ENCODE peak calls at places on chromosomes 12 and 14, in six cellular contexts. Q is A549, N is H1, D is SK-N-SH, V is tibial nerve, X is ovary. I is an unnamed sample.

GRCh38 chr14:32697704-32698103 is 241.0 kb upstream of the NPAS3 start:
- DNase-seq in X (no peak), V (no peak), N (no peak), D (no peak), Q (no peak), I (no peak)

GRCh38 chr14:58541623-58542022 is 96.1 kb upstream of the DACT1 start:
- DNase-seq in X (no peak), D (no peak), V (no peak), Q (no peak), N (no peak), I (no peak)

GRCh38 chr12:68580911-68581310 is 29.8 kb upstream of the RAP1B start:
- DNase-seq in D (no peak), V (no peak), X (no peak), Q (no peak), N (no peak), I (no peak)

GRCh38 chr12:58306266-58306995 is 365.1 kb downstream of the ATP23 start:
- DNase-seq in X (no peak), D (no peak), N (no peak), V (no peak), Q (no peak), I (no peak)

GRCh38 chr12:104249898-104250297 is 34.3 kb downstream of the TXNRD1 start:
- DNase-seq in V (no peak), Q (no peak), N (no peak), X (no peak), D (no peak), I (no peak)

GRCh38 chr12:103279444-103279843 is 216.3 kb downstream of the C12orf42 start:
- DNase-seq in X (no peak), Q (no peak), D (no peak), N (no peak), V (no peak), I (no peak)

GRCh38 chr14:64170190-64170589 is 124.0 kb downstream of the ESR2 start:
- DNase-seq in X (no peak), V (no peak), N (no peak), D (no peak), Q (no peak), I (no peak)

GRCh38 chr12:83573676-83574075 is 887.0 kb downstream of the TMTC2 start:
- DNase-seq in Q (peak; percentile 13), X (no peak), N (no peak), V (peak; percentile 17), D (no peak), I (no peak)

GRCh38 chr14:105019861-105020814 is 745 bp downstream of the CDCA4 start:
- DNase-seq in V (no peak), D (no peak), N (peak; percentile 59), X (peak; percentile 29), Q (no peak), I (no peak)

GRCh38 chr12:78767264-78767981 is 97.2 kb upstream of the SYT1 start:
- DNase-seq in D (no peak), V (no peak), X (no peak), Q (no peak), N (no peak), I (no peak)

GRCh38 chr12:94074970-94075695 is 73.2 kb upstream of the PLXNC1 start:
- DNase-seq in D (peak; percentile 48), N (no peak), X (peak; percentile 29), V (peak; percentile 63), Q (peak; percentile 64), I (no peak)

GRCh38 chr14:69819607-69820006 is 22.6 kb upstream of the SLC10A1 start:
- DNase-seq in N (no peak), V (no peak), D (no peak), X (no peak), Q (no peak), I (no peak)

GRCh38 chr12:89105243-89105642 is 247.1 kb downstream of the DUSP6 start:
- DNase-seq in Q (no peak), V (no peak), N (no peak), D (no peak), X (no peak), I (no peak)

GRCh38 chr12:94134226-94134795 is 14.1 kb upstream of the PLXNC1 start:
- DNase-seq in X (no peak), V (peak; percentile 7), Q (peak; percentile 71), D (peak; percentile 64), N (no peak), I (no peak)

GRCh38 chr14:69260979-69261605 is 1.1 kb downstream of the GALNT16 start:
- DNase-seq in D (peak; percentile 91), N (peak; percentile 87), Q (peak; percentile 72), X (no peak), V (no peak), I (no peak)

GRCh38 chr12:105590571-105590970 is 260.1 kb downstream of the C12orf75 start:
- DNase-seq in D (no peak), V (no peak), N (no peak), Q (no peak), X (no peak), I (no peak)

DNA sequence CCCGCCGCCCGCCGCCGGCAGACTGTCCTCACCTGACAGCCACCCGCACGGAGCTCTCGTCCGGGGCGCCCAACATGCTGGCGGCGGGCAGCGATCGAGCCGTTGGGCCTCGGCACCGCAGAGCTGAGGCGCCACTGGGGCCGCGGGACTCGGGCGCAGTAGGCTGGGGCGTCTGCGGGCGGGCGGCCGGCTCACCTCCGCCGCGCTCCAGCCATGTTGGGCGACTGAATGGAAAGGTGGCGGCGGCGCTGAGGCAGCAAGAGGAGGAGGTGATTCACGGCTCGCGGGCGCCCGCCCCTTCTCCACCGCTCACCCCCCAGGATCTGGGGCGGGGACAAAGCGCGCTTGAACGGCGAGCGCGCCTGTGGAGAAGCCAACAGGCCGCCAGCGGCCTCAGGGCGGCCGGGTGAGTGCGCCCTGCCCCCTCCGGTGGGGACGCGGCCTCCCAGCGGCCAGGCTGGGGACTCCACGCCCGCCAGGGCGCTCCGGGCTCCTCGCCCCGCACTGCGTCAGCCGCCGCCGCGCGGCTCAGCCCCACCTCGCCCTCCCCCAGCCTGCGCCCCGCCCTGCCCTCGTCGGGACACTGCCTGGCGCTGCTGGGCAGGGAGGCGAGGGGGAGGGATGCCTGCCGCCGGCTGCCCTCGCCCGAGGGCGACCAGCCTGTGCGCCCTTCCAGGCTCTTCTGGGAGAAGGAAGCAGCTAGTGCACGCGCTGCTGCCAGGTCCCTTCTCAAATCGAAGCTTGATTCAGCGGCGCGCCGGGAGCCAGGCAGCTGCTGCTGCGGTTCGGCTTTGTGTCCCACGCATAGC is at the start of gene KIF21A:
- DNase-seq in X (peak; percentile 74), Q (peak; percentile 69), N (peak; percentile 85), V (peak; percentile 59), D (peak; percentile 93), I (peak; percentile 95)
- TF ChIP-seq EP300 in X (no peak), Q (no peak), N (no peak), V (no peak), D (peak; percentile 5), I (no peak)

GRCh38 chr12:27005495-27005894 is 8.7 kb downstream of the TM7SF3 start:
- DNase-seq in V (no peak), X (no peak), Q (no peak), N (no peak), D (no peak), I (no peak)

GRCh38 chr12:27009926-27010325 is 4.3 kb downstream of the TM7SF3 start:
- DNase-seq in N (no peak), X (no peak), D (no peak), Q (no peak), V (no peak), I (no peak)

GRCh38 chr12:27012239-27012981 is 1.8 kb downstream of the TM7SF3 start:
- DNase-seq in X (no peak), N (no peak), D (no peak), Q (no peak), V (no peak), I (peak; percentile 34)

GRCh38 chr12:27006797-27007467 is 7.3 kb downstream of the TM7SF3 start:
- DNase-seq in X (no peak), D (no peak), Q (no peak), N (no peak), V (no peak), I (no peak)

DNA sequence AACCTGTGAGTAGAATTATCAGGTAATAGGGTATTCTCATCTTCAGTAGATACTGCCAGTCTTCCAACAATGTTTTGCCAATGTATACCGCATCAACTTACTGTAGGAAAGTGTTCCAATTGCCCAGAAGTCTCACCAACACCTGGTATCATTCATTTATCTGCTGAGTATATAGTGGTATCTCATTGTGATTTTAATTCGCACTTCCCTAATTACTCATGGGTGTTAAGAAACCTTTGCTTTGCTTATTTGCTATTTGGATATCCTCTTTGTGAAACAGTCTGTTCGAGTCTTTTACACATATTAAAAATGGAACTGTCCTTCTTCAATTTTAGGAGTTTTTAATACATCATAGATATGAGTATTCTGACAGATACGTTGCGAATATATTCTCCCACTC is 6.1 kb downstream of the TM7SF3 start:
- DNase-seq in X (no peak), D (no peak), N (no peak), V (no peak), Q (no peak), I (no peak)
- TF ChIP-seq EP300 in X (no peak), D (no peak), N (no peak), V (no peak), Q (no peak), I (no peak)

DNA sequence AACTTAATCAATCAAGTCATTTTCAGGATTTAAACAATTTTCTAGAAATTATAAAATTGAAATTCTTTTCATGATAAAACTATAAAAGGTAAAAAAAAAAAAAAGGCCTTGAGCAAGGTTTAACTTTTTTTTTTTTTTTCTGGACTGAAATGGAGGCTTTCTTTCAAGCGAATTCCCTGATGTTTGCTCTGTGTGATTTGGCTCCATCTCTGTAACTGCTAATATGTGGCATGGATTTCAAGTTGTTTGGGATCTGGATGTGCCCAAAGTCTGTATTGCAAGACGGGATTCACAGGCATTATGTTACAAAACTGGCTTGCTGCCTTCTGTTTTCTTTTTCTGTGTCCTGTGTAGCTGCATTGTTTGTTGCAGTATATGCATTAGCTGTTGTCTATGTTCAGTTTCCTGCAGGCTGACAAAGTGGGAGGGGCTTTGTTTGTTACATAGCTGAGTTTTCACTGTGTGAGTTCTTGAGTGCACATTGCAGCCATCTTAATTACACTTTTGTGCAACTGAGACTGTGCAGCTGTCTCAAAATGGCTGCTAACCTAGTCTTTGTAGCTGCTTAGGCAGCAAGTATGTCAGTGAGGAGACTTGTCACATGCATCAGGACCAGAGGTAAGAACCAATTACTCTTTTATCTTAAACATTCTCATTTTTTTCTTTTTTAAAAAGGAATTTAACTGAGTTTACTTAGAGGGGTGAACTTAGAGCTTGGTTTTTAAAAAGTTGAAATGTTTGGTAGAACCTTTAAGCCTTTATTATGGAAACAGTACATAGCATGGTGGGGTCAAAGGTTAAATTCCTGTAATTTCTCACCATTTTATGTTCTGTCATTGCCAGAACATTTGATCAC is 19.5 kb downstream of the ATF7IP start:
- DNase-seq in V (peak; percentile 78), N (peak; percentile 63), Q (peak; percentile 59), D (peak; percentile 60), X (peak; percentile 40), I (no peak)
- TF ChIP-seq EP300 in V (no peak), N (no peak), Q (no peak), D (no peak), X (no peak), I (no peak)

GRCh38 chr14:93185333-93185688 is 194 bp downstream of the LYSET start:
- DNase-seq in N (no peak), Q (no peak), X (no peak), V (no peak), D (no peak), I (no peak)

GRCh38 chr14:93183596-93184317 is 940 bp downstream of the MOAP1 start:
- DNase-seq in X (no peak), N (no peak), V (no peak), D (peak; percentile 8), Q (no peak), I (no peak)

GRCh38 chr14:93184391-93185332 is at the start of the genes LYSET and MOAP1:
- DNase-seq in D (peak; percentile 98), V (peak; percentile 68), Q (peak; percentile 76), N (peak; percentile 87), X (peak; percentile 82), I (peak; percentile 97)

GRCh38 chr14:93186961-93187360 is 1.8 kb downstream of the LYSET start:
- DNase-seq in X (no peak), Q (no peak), V (no peak), D (no peak), N (no peak), I (no peak)

GRCh38 chr14:93186461-93186860 is 1.3 kb downstream of the LYSET start:
- DNase-seq in X (no peak), Q (no peak), D (no peak), V (no peak), N (no peak), I (no peak)
- TF ChIP-seq EP300 in X (no peak), Q (no peak), D (no peak), V (no peak), N (no peak), I (no peak)